ENCODE peak calls at places on chromosomes 1 and 21, in four cellular contexts. R is H1, N is HepG2, D is GM12878. H is an unnamed sample.

GRCh38 chr1:238377280-238377919 is 486.7 kb upstream of the ZP4 start:
- DNase-seq in N (no peak), R (no peak), D (no peak), H (no peak)

GRCh38 chr1:183096889-183097288 is 73.7 kb downstream of the LAMC1 start:
- DNase-seq in D (no peak), R (no peak), N (no peak), H (no peak)

GRCh38 chr1:43930168-43930948 is 3.2 kb upstream of the ARTN start:
- DNase-seq in D (no peak), R (peak), N (no peak), H (no peak)

GRCh38 chr1:3714284-3714741 is 37.9 kb upstream of the CCDC27 start:
- DNase-seq in N (no peak), R (no peak), D (no peak), H (no peak)

GRCh38 chr1:180912801-180913616 is at the start of gene KIAA1614:
- DNase-seq in N (no peak), D (no peak), R (peak), H (no peak)

GRCh38 chr1:203559523-203559922 is 65.6 kb downstream of the OPTC start:
- DNase-seq in D (no peak), R (no peak), N (no peak), H (no peak)

GRCh38 chr1:14137411-14138134 is 437.6 kb downstream of the PRDM2 start:
- DNase-seq in R (no peak), N (no peak), D (no peak), H (no peak)

GRCh38 chr1:48493970-48494769 is 22.2 kb upstream of the SPATA6 start:
- DNase-seq in D (no peak), R (no peak), N (peak), H (no peak)

GRCh38 chr1:172277989-172278388 is 142.5 kb upstream of the C1orf105 start:
- DNase-seq in D (no peak), R (no peak), N (no peak), H (no peak)

GRCh38 chr1:78721136-78721535 is 71.5 kb downstream of the IFI44 start:
- DNase-seq in D (no peak), R (no peak), N (no peak), H (no peak)

GRCh38 chr1:234585333-234586055 is 24.5 kb downstream of the IRF2BP2 start:
- DNase-seq in N (no peak), R (no peak), D (no peak), H (no peak)

GRCh38 chr1:179825201-179825600 is 52.4 kb downstream of the TOR1AIP2 start:
- DNase-seq in N (no peak), D (no peak), R (no peak), H (no peak)

GRCh38 chr1:197367631-197368030 is 99.6 kb downstream of the CRB1 start:
- DNase-seq in N (no peak), R (no peak), D (no peak), H (no peak)

GRCh38 chr1:5814046-5814619 is 178.1 kb downstream of the NPHP4 start:
- DNase-seq in D (no peak), N (no peak), R (no peak), H (no peak)

GRCh38 chr21:37338671-37339526 is 27.7 kb upstream of the DYRK1A start:
- DNase-seq in N (peak), D (no peak), R (no peak), H (peak)

DNA sequence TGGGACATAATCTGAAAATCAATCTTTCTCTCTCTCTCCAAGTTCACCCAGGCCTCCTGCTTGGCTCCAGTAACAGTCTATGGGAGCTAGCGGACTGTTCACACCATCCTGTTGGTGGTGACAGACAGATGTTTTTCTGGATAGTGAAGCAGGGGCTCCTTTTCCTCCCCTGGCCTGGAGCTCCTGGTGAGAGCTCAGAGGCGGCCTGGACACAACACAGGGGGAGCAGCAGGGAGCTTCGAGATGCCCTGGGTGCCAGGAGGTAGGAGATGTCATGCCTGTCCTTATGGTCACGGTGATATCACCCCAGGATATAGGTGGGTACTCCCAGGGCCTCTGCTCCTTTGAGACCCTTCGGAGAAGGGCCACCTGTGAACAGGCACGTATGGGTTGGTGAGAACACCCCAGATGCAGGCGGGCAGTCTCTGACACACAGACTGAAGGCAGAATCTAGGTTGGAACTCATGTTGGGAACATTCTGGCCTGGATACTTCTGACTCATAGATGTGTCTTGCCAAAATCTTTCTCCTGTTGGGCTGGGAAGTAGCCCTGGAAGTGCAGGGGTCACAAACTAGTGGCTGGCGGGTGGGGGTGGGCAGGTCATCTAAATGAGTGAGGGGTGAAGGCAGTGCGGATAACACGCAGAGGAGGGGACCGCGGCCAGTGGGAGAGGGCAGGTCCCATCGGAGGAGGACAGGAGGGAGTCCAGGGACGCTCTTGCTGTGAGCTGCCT is 180.7 kb downstream of the PTPRU start:
- DNase-seq in N (no peak), D (no peak), R (peak), H (no peak)
- TF ChIP-seq HDAC6 in N (no peak), D (no peak), R (no peak), H (no peak)

DNA sequence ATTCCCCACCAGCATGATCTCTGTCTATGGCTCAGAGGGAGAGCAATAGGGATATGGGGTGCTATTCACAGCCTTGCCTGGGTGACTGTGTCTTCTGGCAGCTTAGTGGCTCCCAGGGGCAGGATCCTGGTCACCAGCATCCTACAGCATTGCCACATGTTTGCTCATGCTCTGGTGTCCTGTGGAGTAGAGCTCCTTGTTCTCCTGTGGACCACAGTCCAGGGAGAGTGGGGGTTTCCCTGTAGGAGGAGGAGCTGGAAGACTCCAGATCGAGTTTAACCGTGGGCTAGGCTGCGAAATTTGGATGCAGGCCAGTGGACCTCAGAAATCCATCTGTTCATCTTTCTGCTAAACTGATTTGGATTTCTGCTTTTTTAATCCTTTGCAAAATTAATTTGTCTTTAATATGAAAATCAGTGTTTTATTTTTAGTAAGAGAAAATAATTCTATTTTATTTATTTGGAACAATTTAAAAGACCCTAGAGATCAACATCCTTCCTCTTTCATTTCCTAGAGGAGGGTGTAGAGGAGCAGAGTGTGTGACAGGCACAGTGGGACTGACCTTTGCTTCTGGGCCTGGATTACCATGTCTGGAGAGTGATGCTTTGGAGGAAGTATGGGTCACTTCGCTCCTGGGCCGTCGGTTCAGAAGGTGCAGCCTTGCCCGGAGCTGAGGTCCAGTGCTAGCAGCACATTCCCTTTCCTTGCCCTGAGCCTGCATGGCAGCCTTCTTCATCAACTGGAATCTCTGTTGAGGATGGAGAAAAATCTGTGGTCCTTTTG is 17.4 kb downstream of the ADARB1 start:
- DNase-seq in R (no peak), N (no peak), D (no peak), H (no peak)
- TF ChIP-seq HDAC6 in R (no peak), N (no peak), D (no peak), H (no peak)

GRCh38 chr1:85042413-85042812 is 5.9 kb downstream of the MCOLN3 start:
- DNase-seq in D (no peak), N (no peak), R (no peak), H (no peak)

GRCh38 chr1:85047144-85047471 is 1.2 kb downstream of the MCOLN3 start:
- DNase-seq in N (no peak), D (no peak), R (no peak), H (no peak)

GRCh38 chr1:85049735-85050166 is 1.5 kb upstream of the MCOLN3 start:
- DNase-seq in D (no peak), R (peak), N (no peak), H (no peak)

GRCh38 chr1:85048296-85049064 is at the start of gene MCOLN3:
- DNase-seq in D (no peak), R (peak), N (no peak), H (peak)

GRCh38 chr1:85047472-85048295 is 616 bp downstream of the MCOLN3 start:
- DNase-seq in D (no peak), R (peak), N (no peak), H (peak)
- TF ChIP-seq HDAC6 in D (no peak), R (no peak), N (no peak), H (no peak)

GRCh38 chr21:17352937-17353655 is 159.7 kb upstream of the CXADR start:
- DNase-seq in R (no peak), N (no peak), D (no peak), H (no peak)

GRCh38 chr21:17348849-17349248 is 164.0 kb upstream of the CXADR start:
- DNase-seq in N (no peak), D (no peak), R (no peak), H (no peak)

GRCh38 chr21:17348357-17348756 is 164.5 kb upstream of the CXADR start:
- DNase-seq in R (no peak), N (peak), D (no peak), H (no peak)

GRCh38 chr21:17351766-17352165 is 161.1 kb upstream of the CXADR start:
- DNase-seq in N (no peak), D (no peak), R (no peak), H (no peak)
- TF ChIP-seq HDAC6 in N (no peak), D (no peak), R (no peak), H (no peak)

DNA sequence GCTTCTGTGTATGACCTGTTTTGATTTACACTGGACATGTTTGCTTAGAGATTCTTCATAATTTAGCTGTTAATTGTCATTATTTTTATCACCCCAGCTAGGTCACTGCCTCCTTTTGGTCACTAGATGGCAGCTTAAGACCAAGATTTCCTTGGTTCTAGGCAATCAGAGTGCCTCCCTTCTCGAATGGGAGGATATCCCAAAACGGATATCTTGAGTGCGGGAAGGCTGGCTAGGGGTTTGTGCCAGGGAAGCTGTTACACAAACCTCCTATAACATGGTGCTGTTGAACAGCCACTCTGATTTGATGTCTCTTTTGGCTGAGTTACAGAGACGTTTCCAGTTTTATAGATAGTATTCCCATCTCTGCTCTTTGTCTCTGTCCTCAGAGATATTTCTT is 283.5 kb downstream of the S1PR1 start:
- DNase-seq in D (peak), R (peak), N (peak), H (peak)
- TF ChIP-seq HDAC6 in D (no peak), R (no peak), N (no peak), H (no peak)

H was measured in K562.